ENCODE peak calls at places on chromosomes 11 and 22, in nine cellular contexts. Q is fibroblast of lung, E is IMR-90, C is neural progenitor cell, I is GM23338, K is K562, J is HCT116, H is PC-3, A is GM23248. N is an unnamed sample.
A peak's percentile ranks its signal among the peaks of the same experiment; 100 is the strongest.

GRCh38 chr22:50544746-50545253 is 899 bp upstream of the KLHDC7B start:
- DNase-seq in I (no peak), E (no peak), A (no peak), C (no peak), J (no peak), H (no peak), K (no peak), Q (no peak), N (peak; percentile 90)

GRCh38 chr11:75454987-75455386 is 22.0 kb upstream of the KLHL35 start:
- DNase-seq in A (no peak), H (no peak), J (no peak), I (no peak), E (no peak), Q (no peak), K (no peak), C (no peak), N (no peak)

GRCh38 chr11:9972917-9973504 is 309.1 kb downstream of the SWAP70 start:
- DNase-seq in H (peak; percentile 72), E (peak; percentile 70), Q (peak; percentile 75), J (peak; percentile 16), I (peak; percentile 65), A (peak; percentile 77), C (peak; percentile 45), K (peak; percentile 40), N (peak; percentile 39)

GRCh38 chr11:66231561-66231960 is 36.9 kb upstream of the RAB1B start:
- DNase-seq in Q (no peak), K (no peak), E (no peak), I (no peak), J (no peak), H (no peak), C (no peak), A (no peak), N (no peak)

GRCh38 chr11:340539-341512 is 20.2 kb upstream of the IFITM3 start:
- DNase-seq in K (no peak), I (peak; percentile 89), H (no peak), A (no peak), J (no peak), E (no peak), Q (no peak), C (no peak), N (no peak)

GRCh38 chr11:117859713-117860112 is 16.7 kb downstream of the FXYD6 start:
- DNase-seq in I (no peak), C (no peak), K (no peak), H (no peak), Q (no peak), A (no peak), J (no peak), E (no peak), N (no peak)

GRCh38 chr11:107198490-107199007 is 180.3 kb upstream of the GUCY1A2 start:
- DNase-seq in C (no peak), J (no peak), Q (no peak), A (no peak), K (no peak), I (no peak), E (no peak), H (no peak), N (no peak)

GRCh38 chr11:132177106-132177505 is 806.7 kb downstream of the NTM start:
- DNase-seq in H (peak; percentile 61), A (peak; percentile 60), I (peak; percentile 80), C (peak; percentile 67), J (no peak), Q (peak; percentile 72), K (no peak), E (peak; percentile 70), N (peak; percentile 46)

GRCh38 chr11:62392506-62392905 is 26.3 kb upstream of the SCGB1A1 start:
- DNase-seq in A (no peak), Q (no peak), J (no peak), C (no peak), I (no peak), K (no peak), H (no peak), E (no peak), N (no peak)

GRCh38 chr22:31144223-31144622 is 3.9 kb upstream of the PLA2G3 start:
- DNase-seq in Q (peak; percentile 23), I (no peak), E (peak; percentile 50), J (no peak), H (peak; percentile 54), C (no peak), A (peak; percentile 60), K (no peak), N (peak; percentile 59)

GRCh38 chr22:29345932-29346331 is 30.4 kb upstream of the RASL10A start:
- DNase-seq in Q (no peak), A (no peak), E (peak; percentile 4), I (no peak), K (no peak), J (no peak), C (no peak), H (no peak), N (no peak)

GRCh38 chr11:17415523-17416104 is 27.2 kb upstream of the KCNJ11 start:
- DNase-seq in J (no peak), I (no peak), E (no peak), C (no peak), A (no peak), Q (no peak), H (no peak), K (no peak), N (no peak)

GRCh38 chr11:30788849-30789248 is 202.7 kb upstream of the MPPED2 start:
- DNase-seq in C (no peak), I (no peak), A (peak; percentile 10), J (no peak), Q (no peak), K (no peak), H (no peak), E (no peak), N (no peak)

GRCh38 chr11:66543263-66544107 is 2.4 kb downstream of the ZDHHC24 start:
- DNase-seq in H (no peak), E (peak; percentile 57), A (no peak), C (peak; percentile 52), Q (peak; percentile 47), J (no peak), K (no peak), I (peak; percentile 80), N (no peak)

GRCh38 chr22:11066458-11067285 is 4461.3 kb upstream of the OR11H1 start:
- DNase-seq in Q (no peak), C (no peak), J (no peak), A (no peak), H (no peak), E (no peak), K (peak; percentile 28), I (no peak), N (no peak)

GRCh38 chr22:44561139-44561840 is 63.3 kb upstream of the RTL6 start:
- DNase-seq in H (no peak), I (no peak), K (no peak), C (no peak), A (no peak), Q (no peak), J (no peak), E (no peak), N (no peak)

GRCh38 chr11:13140028-13140870 is 131.1 kb downstream of the RASSF10 start:
- DNase-seq in Q (no peak), I (no peak), C (no peak), E (peak; percentile 26), J (no peak), H (peak; percentile 74), A (peak; percentile 60), K (no peak), N (peak; percentile 74)

GRCh38 chr11:103327721-103328120 is 218.5 kb downstream of the DYNC2H1 start:
- DNase-seq in I (no peak), K (no peak), Q (no peak), A (no peak), H (no peak), J (no peak), C (no peak), E (peak; percentile 2), N (no peak)

GRCh38 chr22:25666308-25666707 is 75.7 kb upstream of the MYO18B start:
- DNase-seq in I (peak; percentile 34), A (no peak), H (no peak), E (no peak), Q (peak; percentile 55), J (no peak), C (no peak), K (no peak), N (no peak)

GRCh38 chr22:25659413-25659812 is 82.6 kb upstream of the MYO18B start:
- DNase-seq in Q (no peak), K (no peak), H (no peak), J (no peak), A (no peak), C (no peak), E (no peak), I (no peak), N (no peak)

GRCh38 chr22:25668437-25668836 is 73.6 kb upstream of the MYO18B start:
- DNase-seq in H (no peak), J (no peak), C (no peak), E (peak; percentile 52), Q (peak; percentile 95), K (no peak), I (no peak), A (peak; percentile 44), N (peak; percentile 46)

GRCh38 chr22:25661067-25661466 is 80.9 kb upstream of the MYO18B start:
- DNase-seq in Q (peak; percentile 60), J (no peak), E (no peak), H (no peak), I (no peak), K (no peak), C (no peak), A (peak; percentile 15), N (no peak)

DNA sequence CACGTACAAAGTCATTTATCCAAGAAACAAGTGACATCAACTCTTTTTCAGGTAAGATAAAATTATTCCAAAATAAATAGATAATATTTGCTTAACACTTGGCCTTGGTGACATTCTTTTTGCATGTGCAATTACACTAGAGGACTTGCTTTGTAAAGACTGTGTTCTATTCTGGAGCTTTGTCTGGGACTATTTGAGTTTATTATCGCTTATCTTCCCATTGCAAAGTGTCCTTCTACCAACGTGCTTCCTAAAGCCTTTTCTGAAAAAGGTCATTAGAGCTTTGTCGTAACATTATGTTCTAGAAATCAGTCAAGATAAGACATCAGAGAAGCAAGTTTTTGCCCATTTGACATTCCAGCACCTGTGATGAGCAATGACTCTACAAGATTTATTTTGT is 78.3 kb upstream of the MYO18B start:
- DNase-seq in Q (no peak), C (no peak), E (no peak), J (no peak), A (no peak), H (no peak), I (no peak), K (no peak), N (no peak)
- H3K4me1 ChIP-seq in Q (no peaks in the 10 kb centered on the region), C (no peaks in the 10 kb centered on the region), E (no peaks in the 10 kb centered on the region), J (peaks cover 10% of the 10 kb centered on the region), A (peaks cover 8% of the 10 kb centered on the region), H (no peaks in the 10 kb centered on the region), I (peaks cover 6% of the 10 kb centered on the region), K (no peaks in the 10 kb centered on the region), N (peaks cover 12% of the 10 kb centered on the region)

GRCh38 chr11:115501895-115502589 is 2.2 kb downstream of the CADM1 start:
- DNase-seq in E (peak; percentile 21), K (no peak), A (no peak), C (peak; percentile 53), Q (peak; percentile 23), J (no peak), H (no peak), I (peak; percentile 30), N (peak; percentile 18)
- H2AFZ ChIP-seq in E (peak overlapping the region; percentile 97), K (no peak overlapping the region), A (no peak overlapping the region), C (peak overlapping the region; percentile 48), Q (no peak overlapping the region), J (no peak overlapping the region), H (no peak overlapping the region), I (peak overlapping the region; percentile 57), N (peak overlapping the region; percentile 72)

GRCh38 chr11:2950825-2951224 is 21.6 kb upstream of the PHLDA2 start:
- DNase-seq in A (no peak), C (no peak), H (no peak), Q (no peak), K (no peak), J (no peak), E (peak; percentile 28), I (no peak), N (no peak)
- H4K20me1 ChIP-seq in A (no peaks in the 10 kb centered on the region), C (peaks cover 55% of the 10 kb centered on the region), H (no peaks in the 10 kb centered on the region), Q (no peaks in the 10 kb centered on the region), K (peaks cover 7% of the 10 kb centered on the region), J (no peaks in the 10 kb centered on the region), E (peaks cover 6% of the 10 kb centered on the region), I (peaks cover 56% of the 10 kb centered on the region), N (no peaks in the 10 kb centered on the region)

GRCh38 chr11:94790771-94791180 is 22.6 kb downstream of the AMOTL1 start:
- DNase-seq in K (no peak), A (peak; percentile 57), J (peak; percentile 48), H (peak; percentile 89), Q (peak; percentile 40), C (no peak), I (no peak), E (peak; percentile 55), N (peak; percentile 94)
- H3K4me1 ChIP-seq in K (no peaks in the 10 kb centered on the region), A (peaks cover 81% of the 10 kb centered on the region), J (peaks cover 60% of the 10 kb centered on the region), H (peaks cover 83% of the 10 kb centered on the region), Q (peaks cover 43% of the 10 kb centered on the region), C (no peaks in the 10 kb centered on the region), I (peaks cover 1% of the 10 kb centered on the region), E (peaks cover 40% of the 10 kb centered on the region), N (peaks cover 80% of the 10 kb centered on the region)

N was measured in mammary epithelial cell.